ENCODE peak calls at places on chromosomes 2 and 18, in seven cellular contexts. M, N, Y, L, K, I and U are unnamed samples.

GRCh38 chr18:44680271-44681038 is at the start of gene SETBP1:
- DNase-seq in M (no peak), Y (peak), I (no peak), L (peak), K (no peak), N (peak), U (peak)

GRCh38 chr2:136376798-136377211 is 258.9 kb upstream of the CXCR4 start:
- DNase-seq in I (no peak), Y (no peak), L (no peak), N (no peak), K (no peak), M (no peak), U (no peak)

GRCh38 chr2:102064679-102065674 is 73.2 kb downstream of the IL1R2 start:
- DNase-seq in Y (no peak), L (peak), I (peak), M (peak), K (no peak), N (no peak), U (no peak)

GRCh38 chr18:25896956-25897355 is 193.5 kb downstream of the SS18 start:
- DNase-seq in N (no peak), Y (no peak), I (no peak), M (no peak), K (no peak), L (no peak), U (no peak)

GRCh38 chr2:233353769-233354499 is at the start of gene DGKD:
- DNase-seq in L (peak), I (peak), N (peak), M (peak), Y (no peak), K (no peak), U (peak)

GRCh38 chr2:241844831-241845578 is 13.7 kb downstream of the PDCD1 start:
- DNase-seq in I (no peak), K (no peak), M (no peak), L (no peak), N (no peak), Y (peak), U (no peak)

GRCh38 chr18:36300211-36300610 is 2.7 kb downstream of the FHOD3 start:
- DNase-seq in N (no peak), Y (no peak), L (no peak), K (no peak), M (no peak), I (no peak), U (no peak)

GRCh38 chr2:200223385-200223784 is 83.1 kb upstream of the SPATS2L start:
- DNase-seq in N (no peak), M (no peak), K (no peak), Y (no peak), L (no peak), I (no peak), U (no peak)

GRCh38 chr2:40564174-40564573 is 112.3 kb upstream of the SLC8A1 start:
- DNase-seq in K (no peak), I (no peak), M (no peak), L (no peak), N (no peak), Y (no peak), U (no peak)

GRCh38 chr2:241808701-241809382 is at the start of gene NEU4:
- DNase-seq in K (no peak), N (no peak), M (no peak), L (peak), I (peak), Y (no peak), U (no peak)

GRCh38 chr2:162091325-162092007 is 17.5 kb upstream of the DPP4 start:
- DNase-seq in L (no peak), Y (no peak), N (peak), K (no peak), M (no peak), I (peak), U (no peak)

GRCh38 chr2:43219383-43220228 is 6.8 kb downstream of the ZFP36L2 start:
- DNase-seq in Y (peak), K (peak), L (peak), I (peak), N (peak), M (peak), U (peak)

GRCh38 chr2:43220229-43220981 is 6.0 kb downstream of the ZFP36L2 start:
- DNase-seq in I (no peak), K (no peak), Y (no peak), M (peak), L (no peak), N (no peak), U (no peak)

GRCh38 chr2:43218221-43218549 is 8.2 kb downstream of the ZFP36L2 start:
- DNase-seq in L (no peak), N (no peak), I (no peak), K (no peak), Y (no peak), M (no peak), U (no peak)

GRCh38 chr2:43217228-43218220 is 8.9 kb downstream of the ZFP36L2 start:
- DNase-seq in N (no peak), I (no peak), L (no peak), K (no peak), Y (no peak), M (no peak), U (no peak)

GRCh38 chr2:43218550-43219382 is 7.6 kb downstream of the ZFP36L2 start:
- DNase-seq in I (peak), Y (peak), K (no peak), N (peak), M (peak), L (no peak), U (peak)
- TF ChIP-seq EP300 in I (no peak), Y (no peak), K (no peak), N (no peak), M (no peak), L (no peak), U (no peak)

DNA sequence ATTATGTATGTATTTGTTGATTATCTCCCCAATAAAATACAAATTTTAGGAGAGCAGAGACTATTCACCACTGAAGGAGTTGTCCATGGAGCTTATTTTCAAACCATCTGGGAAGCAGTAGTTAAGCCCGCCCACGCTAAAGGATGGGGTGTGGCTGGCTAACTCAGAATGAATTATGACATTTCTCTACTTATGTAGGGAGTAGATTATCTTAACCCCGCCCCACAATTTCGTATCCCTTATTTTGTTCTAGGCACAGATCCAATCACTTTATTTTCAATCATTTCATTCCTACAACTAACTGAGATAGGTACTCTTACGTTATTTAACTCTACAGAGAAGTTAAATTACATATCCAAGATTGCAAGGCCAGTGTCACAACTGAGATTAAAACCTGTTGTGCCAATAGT is 1.4 kb upstream of the LAPTM4A start:
- DNase-seq in N (peak), K (no peak), L (peak), Y (no peak), M (peak), I (no peak), U (peak)
- TF ChIP-seq POLR2AphosphoS5 in N (no peak), K (no peak), L (peak), Y (no peak), M (peak), I (no peak), U (no peak)

GRCh38 chr2:34534341-34534740 is 935.2 kb upstream of the FAM98A start:
- DNase-seq in N (no peak), I (no peak), Y (no peak), K (no peak), M (no peak), L (no peak), U (no peak)
- TF ChIP-seq EP300 in N (no peak), I (no peak), Y (no peak), K (no peak), M (no peak), L (no peak), U (no peak)

GRCh38 chr2:171729952-171730317 is 42.7 kb downstream of the DYNC1I2 start:
- DNase-seq in I (no peak), K (no peak), M (no peak), Y (no peak), L (no peak), N (no peak), U (no peak)

GRCh38 chr2:171723724-171724683 is 36.7 kb downstream of the DYNC1I2 start:
- DNase-seq in K (no peak), L (peak), Y (no peak), I (peak), N (no peak), M (peak), U (peak)

GRCh38 chr2:171728989-171729951 is 42.0 kb downstream of the DYNC1I2 start:
- DNase-seq in N (no peak), L (no peak), I (peak), K (no peak), M (no peak), Y (no peak), U (no peak)

DNA sequence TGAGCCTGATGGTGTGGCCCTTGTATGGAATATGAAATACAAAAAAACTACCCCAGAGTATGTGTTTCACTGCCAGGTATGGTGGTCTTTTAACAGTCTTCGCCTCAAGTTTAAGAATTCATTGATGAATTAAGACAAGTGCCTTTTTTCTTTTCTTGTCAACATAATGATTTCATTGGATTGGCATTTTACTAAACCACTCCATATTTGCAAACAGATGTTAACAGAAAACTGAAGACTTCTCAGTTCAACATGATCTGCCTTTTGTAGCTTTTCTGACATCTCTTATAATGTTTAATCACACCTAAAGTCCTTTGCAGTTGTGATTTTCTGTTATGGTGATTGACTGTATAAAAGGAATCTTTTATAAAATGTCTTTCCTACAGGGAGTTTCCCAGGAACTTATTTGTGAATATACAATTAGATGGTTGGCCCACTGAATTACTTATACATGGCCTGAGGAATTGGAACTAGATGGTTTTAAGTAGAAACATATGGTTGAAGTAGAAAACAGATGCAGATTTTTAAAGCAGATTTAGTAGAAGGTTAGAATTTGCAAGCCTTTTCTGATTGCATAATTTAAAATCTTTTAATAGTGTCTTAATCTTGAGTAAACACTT is 39.7 kb downstream of the DYNC1I2 start:
- DNase-seq in L (peak), N (no peak), I (no peak), M (no peak), K (no peak), Y (no peak), U (no peak)
- TF ChIP-seq POLR2AphosphoS5 in L (no peak), N (no peak), I (no peak), M (no peak), K (no peak), Y (no peak), U (no peak)

GRCh38 chr2:64524604-64525322 is 635 bp downstream of the AFTPH start:
- DNase-seq in Y (no peak), N (peak), L (peak), I (peak), K (no peak), M (peak), U (peak)

GRCh38 chr2:64522843-64523428 is 1.2 kb upstream of the AFTPH start:
- DNase-seq in K (peak), I (peak), N (peak), L (peak), Y (no peak), M (peak), U (peak)

GRCh38 chr2:64526034-64526433 is 1.9 kb downstream of the AFTPH start:
- DNase-seq in N (no peak), L (no peak), I (no peak), K (no peak), M (no peak), Y (no peak), U (no peak)

GRCh38 chr2:64525323-64525625 is 1.1 kb downstream of the AFTPH start:
- DNase-seq in Y (no peak), M (peak), N (no peak), I (peak), K (no peak), L (no peak), U (no peak)

GRCh38 chr2:64523667-64524603 is at the start of gene AFTPH:
- DNase-seq in M (peak), K (peak), I (peak), Y (peak), N (peak), L (peak), U (peak)
- TF ChIP-seq EP300 in M (no peak), K (peak), I (peak), Y (no peak), N (no peak), L (no peak), U (no peak)

GRCh38 chr2:173614265-173614930 is 259.7 kb downstream of the CDCA7 start:
- DNase-seq in L (no peak), M (no peak), I (no peak), N (no peak), K (no peak), Y (no peak), U (no peak)
- TF ChIP-seq POLR2AphosphoS5 in L (no peak), M (no peak), I (no peak), N (no peak), K (no peak), Y (no peak), U (no peak)

DNA sequence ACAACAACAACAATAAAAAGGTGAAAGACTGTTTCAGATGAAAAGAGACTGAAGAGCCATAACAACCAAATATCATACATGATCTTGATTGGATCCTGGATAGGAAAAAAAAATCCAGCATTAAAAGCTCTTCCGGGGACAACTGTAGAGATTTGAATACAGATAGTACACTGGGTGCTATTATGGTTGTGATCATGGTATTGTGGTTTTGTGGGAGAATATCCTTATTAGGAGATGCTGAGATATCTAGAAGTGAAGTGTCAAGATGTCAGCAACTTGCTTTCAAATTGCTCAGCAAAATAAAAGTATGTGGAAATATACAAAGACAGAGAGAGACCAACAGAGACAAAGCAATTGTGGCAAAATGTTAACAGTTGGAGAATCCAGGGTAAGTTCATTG is 15.5 kb upstream of the SPATA3 start:
- DNase-seq in Y (no peak), K (no peak), N (no peak), M (no peak), L (no peak), I (no peak), U (no peak)
- TF ChIP-seq EP300 in Y (no peak), K (peak), N (no peak), M (no peak), L (no peak), I (no peak), U (no peak)